ENCODE peak calls at places on chromosomes 7 and 10, in eight cellular contexts. One of them, this sample, is unnamed.

GRCh38 chr10:44323838-44324237 is 61.1 kb downstream of the CXCL12 start:
- DNase-seq in T-helper 1 cell: no peak
- DNase-seq in epithelial cell of esophagus: no peak
- DNase-seq in GM19239: no peak
- DNase-seq in NCI-H345: no peak
- DNase-seq in AG09309: no peak
- DNase-seq in heart right ventricle: no peak
- DNase-seq in NB4: no peak
- DNase-seq in this sample: no peak

GRCh38 chr10:78777466-78778256 is 291.1 kb upstream of the ZMIZ1 start:
- DNase-seq in NCI-H345: no peak
- DNase-seq in AG09309: peak
- DNase-seq in epithelial cell of esophagus: no peak
- DNase-seq in heart right ventricle: peak
- DNase-seq in NB4: no peak
- DNase-seq in T-helper 1 cell: no peak
- DNase-seq in GM19239: no peak
- DNase-seq in this sample: peak

GRCh38 chr10:123761666-123762230 is 95.6 kb downstream of the GPR26 start:
- DNase-seq in GM19239: no peak
- DNase-seq in AG09309: no peak
- DNase-seq in NB4: no peak
- DNase-seq in NCI-H345: no peak
- DNase-seq in T-helper 1 cell: no peak
- DNase-seq in heart right ventricle: no peak
- DNase-seq in epithelial cell of esophagus: no peak
- DNase-seq in this sample: no peak

GRCh38 chr7:3117488-3118228 is 74.0 kb upstream of the CARD11 start:
- DNase-seq in T-helper 1 cell: no peak
- DNase-seq in GM19239: no peak
- DNase-seq in NB4: no peak
- DNase-seq in heart right ventricle: no peak
- DNase-seq in epithelial cell of esophagus: no peak
- DNase-seq in NCI-H345: peak
- DNase-seq in AG09309: no peak
- DNase-seq in this sample: no peak

GRCh38 chr10:104142081-104142480 is 20.1 kb downstream of the SFR1 start:
- DNase-seq in NB4: no peak
- DNase-seq in heart right ventricle: no peak
- DNase-seq in GM19239: no peak
- DNase-seq in NCI-H345: no peak
- DNase-seq in AG09309: no peak
- DNase-seq in T-helper 1 cell: no peak
- DNase-seq in epithelial cell of esophagus: no peak
- DNase-seq in this sample: no peak

GRCh38 chr7:124397134-124397533 is 364.3 kb upstream of the TMEM229A start:
- DNase-seq in epithelial cell of esophagus: no peak
- DNase-seq in AG09309: no peak
- DNase-seq in heart right ventricle: no peak
- DNase-seq in NCI-H345: no peak
- DNase-seq in GM19239: no peak
- DNase-seq in NB4: no peak
- DNase-seq in T-helper 1 cell: no peak
- DNase-seq in this sample: no peak

GRCh38 chr7:122327969-122328368 is 23.4 kb upstream of the FEZF1 start:
- DNase-seq in NB4: no peak
- DNase-seq in NCI-H345: no peak
- DNase-seq in AG09309: no peak
- DNase-seq in GM19239: no peak
- DNase-seq in epithelial cell of esophagus: no peak
- DNase-seq in heart right ventricle: no peak
- DNase-seq in T-helper 1 cell: no peak
- DNase-seq in this sample: no peak

GRCh38 chr10:75220258-75220657 is 9.7 kb downstream of the VDAC2 start:
- DNase-seq in epithelial cell of esophagus: no peak
- DNase-seq in AG09309: no peak
- DNase-seq in heart right ventricle: no peak
- DNase-seq in NB4: no peak
- DNase-seq in GM19239: no peak
- DNase-seq in T-helper 1 cell: no peak
- DNase-seq in NCI-H345: no peak
- DNase-seq in this sample: no peak

GRCh38 chr10:123788981-123789380 is 102.6 kb downstream of the CPXM2 start:
- DNase-seq in AG09309: no peak
- DNase-seq in NB4: no peak
- DNase-seq in NCI-H345: no peak
- DNase-seq in T-helper 1 cell: no peak
- DNase-seq in epithelial cell of esophagus: no peak
- DNase-seq in GM19239: no peak
- DNase-seq in heart right ventricle: no peak
- DNase-seq in this sample: no peak

GRCh38 chr7:151689196-151689971 is 169.7 kb upstream of the RHEB start:
- DNase-seq in AG09309: no peak
- DNase-seq in NB4: no peak
- DNase-seq in T-helper 1 cell: no peak
- DNase-seq in heart right ventricle: peak
- DNase-seq in epithelial cell of esophagus: peak
- DNase-seq in NCI-H345: peak
- DNase-seq in GM19239: no peak
- DNase-seq in this sample: no peak

GRCh38 chr7:7266257-7266656 is 83.9 kb downstream of the C1GALT1 start:
- DNase-seq in AG09309: no peak
- DNase-seq in heart right ventricle: no peak
- DNase-seq in T-helper 1 cell: no peak
- DNase-seq in NB4: no peak
- DNase-seq in GM19239: no peak
- DNase-seq in epithelial cell of esophagus: no peak
- DNase-seq in NCI-H345: no peak
- DNase-seq in this sample: no peak

GRCh38 chr7:67854236-67854635 is 857.6 kb downstream of the TYW1 start:
- DNase-seq in NCI-H345: no peak
- DNase-seq in AG09309: no peak
- DNase-seq in heart right ventricle: no peak
- DNase-seq in epithelial cell of esophagus: no peak
- DNase-seq in GM19239: no peak
- DNase-seq in T-helper 1 cell: no peak
- DNase-seq in NB4: no peak
- DNase-seq in this sample: no peak

GRCh38 chr7:139055674-139056073 is 19.8 kb upstream of the ZC3HAV1L start:
- DNase-seq in GM19239: no peak
- DNase-seq in AG09309: no peak
- DNase-seq in NCI-H345: no peak
- DNase-seq in NB4: no peak
- DNase-seq in T-helper 1 cell: no peak
- DNase-seq in epithelial cell of esophagus: no peak
- DNase-seq in heart right ventricle: no peak
- DNase-seq in this sample: no peak

GRCh38 chr7:100686201-100686821 is 7.7 kb downstream of the GIGYF1 start:
- DNase-seq in NCI-H345: no peak
- DNase-seq in AG09309: no peak
- DNase-seq in NB4: no peak
- DNase-seq in T-helper 1 cell: no peak
- DNase-seq in heart right ventricle: no peak
- DNase-seq in GM19239: peak
- DNase-seq in epithelial cell of esophagus: no peak
- DNase-seq in this sample: no peak

GRCh38 chr7:75931676-75932075 is 16.7 kb downstream of the POR start:
- DNase-seq in NCI-H345: peak
- DNase-seq in NB4: no peak
- DNase-seq in GM19239: no peak
- DNase-seq in epithelial cell of esophagus: no peak
- DNase-seq in AG09309: no peak
- DNase-seq in heart right ventricle: no peak
- DNase-seq in T-helper 1 cell: no peak
- DNase-seq in this sample: no peak

GRCh38 chr10:130817046-130817624 is 494.4 kb downstream of the TCERG1L start:
- DNase-seq in NCI-H345: no peak
- DNase-seq in GM19239: no peak
- DNase-seq in heart right ventricle: no peak
- DNase-seq in epithelial cell of esophagus: no peak
- DNase-seq in T-helper 1 cell: no peak
- DNase-seq in AG09309: no peak
- DNase-seq in NB4: peak
- DNase-seq in this sample: no peak

GRCh38 chr10:77428776-77429395 is 208.7 kb downstream of the KCNMA1 start:
- DNase-seq in T-helper 1 cell: no peak
- DNase-seq in epithelial cell of esophagus: peak
- DNase-seq in heart right ventricle: no peak
- DNase-seq in NB4: peak
- DNase-seq in AG09309: peak
- DNase-seq in GM19239: no peak
- DNase-seq in NCI-H345: peak
- DNase-seq in this sample: peak